ENCODE peak calls at places on chromosomes 12 and 14, in seven cellular contexts. One of them, this sample, is unnamed.

GRCh38 chr12:6646276-6647082 is 753 bp downstream of the ACRBP start:
- DNase-seq in stomach: no peak
- DNase-seq in uterus: no peak
- DNase-seq in testis: no peak
- DNase-seq in suprapubic skin: no peak
- DNase-seq in tibial nerve: no peak
- DNase-seq in transverse colon: no peak
- DNase-seq in this sample: no peak

GRCh38 chr12:43863770-43864366 is 28.0 kb downstream of the TMEM117 start:
- DNase-seq in stomach: no peak
- DNase-seq in uterus: no peak
- DNase-seq in testis: no peak
- DNase-seq in suprapubic skin: no peak
- DNase-seq in tibial nerve: no peak
- DNase-seq in transverse colon: no peak
- DNase-seq in this sample: no peak

GRCh38 chr12:116508145-116509121 is 50.7 kb upstream of the MAP1LC3B2 start:
- DNase-seq in stomach: no peak
- DNase-seq in uterus: peak
- DNase-seq in testis: peak
- DNase-seq in suprapubic skin: no peak
- DNase-seq in tibial nerve: no peak
- DNase-seq in transverse colon: peak
- DNase-seq in this sample: peak

GRCh38 chr14:87483651-87484260 is 509.2 kb downstream of the GALC start:
- DNase-seq in stomach: peak
- DNase-seq in uterus: no peak
- DNase-seq in testis: no peak
- DNase-seq in suprapubic skin: no peak
- DNase-seq in tibial nerve: no peak
- DNase-seq in transverse colon: no peak
- DNase-seq in this sample: no peak

GRCh38 chr12:64814432-64814831 is 10.0 kb upstream of the TBC1D30 start:
- DNase-seq in stomach: no peak
- DNase-seq in uterus: no peak
- DNase-seq in testis: no peak
- DNase-seq in suprapubic skin: no peak
- DNase-seq in tibial nerve: no peak
- DNase-seq in transverse colon: no peak
- DNase-seq in this sample: peak

GRCh38 chr12:47650469-47650868 is 55.4 kb downstream of the RPAP3 start:
- DNase-seq in stomach: no peak
- DNase-seq in uterus: no peak
- DNase-seq in testis: no peak
- DNase-seq in suprapubic skin: no peak
- DNase-seq in tibial nerve: no peak
- DNase-seq in transverse colon: no peak
- DNase-seq in this sample: no peak

GRCh38 chr14:77307099-77307496 is 13.6 kb downstream of the POMT2 start:
- DNase-seq in stomach: no peak
- DNase-seq in uterus: no peak
- DNase-seq in testis: peak
- DNase-seq in suprapubic skin: no peak
- DNase-seq in tibial nerve: no peak
- DNase-seq in transverse colon: no peak
- DNase-seq in this sample: no peak

GRCh38 chr14:31411218-31411727 is 9.1 kb downstream of the HEATR5A start:
- DNase-seq in stomach: no peak
- DNase-seq in uterus: no peak
- DNase-seq in testis: no peak
- DNase-seq in suprapubic skin: no peak
- DNase-seq in tibial nerve: no peak
- DNase-seq in transverse colon: no peak
- DNase-seq in this sample: no peak

GRCh38 chr12:65742481-65742971 is 81.8 kb upstream of the HMGA2 start:
- DNase-seq in stomach: no peak
- DNase-seq in uterus: no peak
- DNase-seq in testis: no peak
- DNase-seq in suprapubic skin: no peak
- DNase-seq in tibial nerve: no peak
- DNase-seq in transverse colon: no peak
- DNase-seq in this sample: no peak

GRCh38 chr14:86450075-86450474 is 920.1 kb downstream of the FLRT2 start:
- DNase-seq in stomach: no peak
- DNase-seq in uterus: no peak
- DNase-seq in testis: no peak
- DNase-seq in suprapubic skin: no peak
- DNase-seq in tibial nerve: no peak
- DNase-seq in transverse colon: no peak
- DNase-seq in this sample: no peak

GRCh38 chr14:101359221-101360044 is 201.9 kb upstream of the DIO3 start:
- DNase-seq in stomach: no peak
- DNase-seq in uterus: peak
- DNase-seq in testis: peak
- DNase-seq in suprapubic skin: no peak
- DNase-seq in tibial nerve: peak
- DNase-seq in transverse colon: peak
- DNase-seq in this sample: peak

GRCh38 chr12:15584366-15585041 is 204.7 kb downstream of the EPS8 start:
- DNase-seq in stomach: no peak
- DNase-seq in uterus: peak
- DNase-seq in testis: peak
- DNase-seq in suprapubic skin: no peak
- DNase-seq in tibial nerve: no peak
- DNase-seq in transverse colon: no peak
- DNase-seq in this sample: no peak

DNA sequence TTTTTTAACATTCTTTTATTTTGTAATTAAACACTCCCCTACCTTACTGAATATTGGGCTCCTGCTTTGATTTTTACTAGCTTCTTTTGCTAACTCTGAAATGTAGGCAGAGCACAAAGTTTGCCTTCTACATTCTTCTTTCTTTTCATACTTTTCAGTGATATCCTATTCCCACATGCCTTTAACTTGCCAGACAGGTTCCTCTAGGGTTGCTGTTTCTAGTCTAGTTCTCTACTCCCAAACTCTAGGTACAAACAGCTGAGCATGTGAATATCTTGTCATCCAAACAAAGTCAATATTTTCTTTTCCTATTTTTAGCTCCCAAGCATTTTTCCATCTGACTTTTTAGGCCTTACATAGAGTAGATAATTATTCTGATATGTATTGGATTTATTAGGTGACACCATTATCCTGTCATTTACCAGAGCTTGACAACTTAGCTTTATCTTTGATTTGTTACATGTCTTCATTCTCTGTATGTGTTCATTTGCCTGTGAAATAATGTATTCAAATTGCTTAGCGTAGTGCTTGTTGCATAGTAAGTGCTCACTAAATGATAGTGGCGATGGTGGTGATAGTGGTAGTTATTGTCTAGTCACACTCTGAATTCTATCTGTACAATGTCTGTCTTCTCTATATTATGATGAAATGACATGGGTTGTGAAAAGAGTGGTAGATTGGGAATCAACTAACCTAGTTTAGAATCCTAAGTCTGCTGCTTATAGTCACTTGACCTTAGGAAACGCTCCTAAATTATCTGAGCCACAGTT is 73.6 kb upstream of the DNM1L start:
- DNase-seq in stomach: no peak
- DNase-seq in uterus: no peak
- DNase-seq in testis: no peak
- DNase-seq in suprapubic skin: no peak
- DNase-seq in tibial nerve: no peak
- DNase-seq in transverse colon: no peak
- DNase-seq in this sample: no peak
- H3K4me3 ChIP-seq in stomach: no peak
- H3K4me3 ChIP-seq in uterus: no peak
- H3K4me3 ChIP-seq in testis: no peak
- H3K4me3 ChIP-seq in suprapubic skin: no peak
- H3K4me3 ChIP-seq in tibial nerve: no peak
- H3K4me3 ChIP-seq in transverse colon: no peak
- H3K4me3 ChIP-seq in this sample: no peak

GRCh38 chr12:12443482-12443881 is 86.6 kb downstream of the BORCS5 start:
- DNase-seq in stomach: peak
- DNase-seq in uterus: peak
- DNase-seq in testis: peak
- DNase-seq in suprapubic skin: no peak
- DNase-seq in tibial nerve: no peak
- DNase-seq in transverse colon: no peak
- DNase-seq in this sample: no peak

GRCh38 chr12:12441051-12441807 is 84.4 kb downstream of the BORCS5 start:
- DNase-seq in stomach: no peak
- DNase-seq in uterus: no peak
- DNase-seq in testis: no peak
- DNase-seq in suprapubic skin: no peak
- DNase-seq in tibial nerve: no peak
- DNase-seq in transverse colon: peak
- DNase-seq in this sample: no peak

GRCh38 chr12:12441891-12442461 is 85.1 kb downstream of the BORCS5 start:
- DNase-seq in stomach: no peak
- DNase-seq in uterus: no peak
- DNase-seq in testis: no peak
- DNase-seq in suprapubic skin: no peak
- DNase-seq in tibial nerve: no peak
- DNase-seq in transverse colon: no peak
- DNase-seq in this sample: no peak

GRCh38 chr12:12445165-12445881 is 88.4 kb downstream of the BORCS5 start:
- DNase-seq in stomach: no peak
- DNase-seq in uterus: no peak
- DNase-seq in testis: no peak
- DNase-seq in suprapubic skin: no peak
- DNase-seq in tibial nerve: no peak
- DNase-seq in transverse colon: no peak
- DNase-seq in this sample: no peak

DNA sequence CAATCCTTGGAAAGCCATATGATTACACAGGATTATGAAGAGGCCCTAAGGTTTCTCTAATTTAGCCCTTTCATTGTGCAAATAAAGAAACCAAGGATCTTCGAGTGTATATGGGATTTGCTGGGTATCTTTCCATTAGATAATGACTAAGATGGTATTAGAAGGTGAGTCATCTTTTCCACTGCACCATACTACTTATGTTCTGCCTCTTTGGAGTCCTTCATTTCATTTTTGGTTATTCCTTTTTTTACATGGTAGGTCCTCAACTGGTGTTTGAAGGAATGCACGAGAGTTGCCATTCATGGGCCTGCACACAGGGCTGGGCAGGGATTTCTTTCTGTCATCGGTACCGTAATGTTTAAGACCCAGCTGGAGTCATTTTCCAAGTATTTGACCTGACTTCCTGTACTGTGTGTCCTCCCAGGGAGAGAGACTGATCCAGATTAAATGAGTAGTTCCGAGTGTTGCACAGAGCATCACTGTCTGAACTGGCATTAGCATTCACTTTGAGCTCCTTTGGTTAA is 85.7 kb downstream of the BORCS5 start:
- DNase-seq in stomach: no peak
- DNase-seq in uterus: no peak
- DNase-seq in testis: no peak
- DNase-seq in suprapubic skin: no peak
- DNase-seq in tibial nerve: no peak
- DNase-seq in transverse colon: no peak
- DNase-seq in this sample: no peak
- TF ChIP-seq POLR2A in stomach: no peak
- TF ChIP-seq POLR2A in uterus: no peak
- TF ChIP-seq POLR2A in testis: no peak
- TF ChIP-seq POLR2A in suprapubic skin: no peak
- TF ChIP-seq POLR2A in tibial nerve: no peak
- TF ChIP-seq POLR2A in transverse colon: no peak
- TF ChIP-seq POLR2A in this sample: no peak

DNA sequence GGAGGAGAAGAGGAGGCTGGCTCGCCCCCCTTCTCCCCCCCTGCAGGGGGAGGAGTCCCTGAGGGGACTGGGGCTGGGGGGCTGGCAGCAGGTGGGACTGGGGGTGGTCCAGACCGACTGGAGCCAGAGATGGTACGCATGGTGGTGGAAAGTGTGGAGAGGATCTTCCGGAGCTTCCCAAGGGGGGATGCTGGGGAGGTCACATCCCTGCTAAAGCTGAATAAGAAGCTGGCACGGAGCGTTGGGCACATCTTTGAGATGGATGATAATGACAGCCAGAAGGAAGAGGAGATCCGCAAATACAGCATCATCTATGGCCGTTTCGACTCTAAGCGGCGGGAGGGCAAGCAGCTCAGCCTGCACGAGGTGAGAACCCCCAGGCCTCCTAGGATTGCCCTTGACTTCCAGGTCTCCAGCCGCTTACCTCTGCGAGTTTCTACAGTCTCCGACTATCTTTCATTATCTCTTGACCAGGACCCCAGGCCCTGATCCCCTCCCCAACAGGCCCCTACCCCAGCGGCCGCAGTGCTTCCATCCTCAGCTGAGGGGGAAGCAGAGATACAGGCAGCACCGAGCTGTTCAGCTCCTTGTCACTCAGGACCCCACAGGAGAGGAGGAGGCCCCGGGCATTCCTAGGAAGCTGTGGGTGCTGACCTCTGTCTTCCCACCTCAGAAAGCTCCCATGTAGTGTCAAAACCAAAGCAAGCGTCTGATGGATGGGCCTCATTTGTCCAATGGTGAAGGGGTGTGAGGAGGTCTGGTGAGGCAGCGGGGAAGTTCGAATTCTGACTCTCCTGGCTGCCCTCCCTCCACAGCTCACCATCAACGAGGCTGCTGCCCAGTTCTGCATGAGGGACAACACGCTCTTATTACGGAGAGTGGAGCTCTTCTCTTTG is 3.0 kb downstream of the NAB2 start:
- DNase-seq in stomach: no peak
- DNase-seq in uterus: no peak
- DNase-seq in testis: no peak
- DNase-seq in suprapubic skin: peak
- DNase-seq in tibial nerve: no peak
- DNase-seq in transverse colon: no peak
- DNase-seq in this sample: no peak
- H3K4me3 ChIP-seq in stomach: peak
- H3K4me3 ChIP-seq in uterus: peak
- H3K4me3 ChIP-seq in testis: no peak
- H3K4me3 ChIP-seq in suprapubic skin: peak
- H3K4me3 ChIP-seq in tibial nerve: no peak
- H3K4me3 ChIP-seq in transverse colon: no peak
- H3K4me3 ChIP-seq in this sample: no peak

GRCh38 chr12:9651265-9651729 is 18.2 kb upstream of the CLEC2D start:
- DNase-seq in stomach: no peak
- DNase-seq in uterus: no peak
- DNase-seq in testis: no peak
- DNase-seq in suprapubic skin: no peak
- DNase-seq in tibial nerve: no peak
- DNase-seq in transverse colon: no peak
- DNase-seq in this sample: no peak

GRCh38 chr12:9648701-9649531 is 20.6 kb upstream of the CLEC2D start:
- DNase-seq in stomach: no peak
- DNase-seq in uterus: no peak
- DNase-seq in testis: no peak
- DNase-seq in suprapubic skin: no peak
- DNase-seq in tibial nerve: no peak
- DNase-seq in transverse colon: no peak
- DNase-seq in this sample: no peak

GRCh38 chr12:9647825-9648700 is 21.4 kb upstream of the CLEC2D start:
- DNase-seq in stomach: peak
- DNase-seq in uterus: peak
- DNase-seq in testis: peak
- DNase-seq in suprapubic skin: peak
- DNase-seq in tibial nerve: peak
- DNase-seq in transverse colon: peak
- DNase-seq in this sample: peak

GRCh38 chr12:9646794-9647622 is 22.5 kb upstream of the CLEC2D start:
- DNase-seq in stomach: no peak
- DNase-seq in uterus: no peak
- DNase-seq in testis: peak
- DNase-seq in suprapubic skin: no peak
- DNase-seq in tibial nerve: no peak
- DNase-seq in transverse colon: no peak
- DNase-seq in this sample: no peak

GRCh38 chr12:9649532-9649940 is 20.0 kb upstream of the CLEC2D start:
- DNase-seq in stomach: no peak
- DNase-seq in uterus: no peak
- DNase-seq in testis: peak
- DNase-seq in suprapubic skin: no peak
- DNase-seq in tibial nerve: no peak
- DNase-seq in transverse colon: no peak
- DNase-seq in this sample: no peak
- TF ChIP-seq POLR2A in stomach: no peak
- TF ChIP-seq POLR2A in uterus: no peak
- TF ChIP-seq POLR2A in testis: no peak
- TF ChIP-seq POLR2A in suprapubic skin: no peak
- TF ChIP-seq POLR2A in tibial nerve: no peak
- TF ChIP-seq POLR2A in transverse colon: no peak
- TF ChIP-seq POLR2A in this sample: no peak

This sample was measured in lower leg skin.